ENCODE peak calls at places on chromosomes 12 and 14, in four cellular contexts. One of them, this sample, is unnamed.

GRCh38 chr12:42921741-42922511 is 332.4 kb upstream of the PRICKLE1 start:
- DNase-seq in A549: no peak
- DNase-seq in GM12878: no peak
- DNase-seq in endothelial cell of umbilical vein: peak; percentile 40
- DNase-seq in this sample: no peak

GRCh38 chr14:94373708-94374107 is 14.7 kb downstream of the SERPINA1 start:
- DNase-seq in A549: peak; percentile 34
- DNase-seq in GM12878: no peak
- DNase-seq in endothelial cell of umbilical vein: no peak
- DNase-seq in this sample: no peak

GRCh38 chr12:88111074-88111652 is 30.7 kb downstream of the CEP290 start:
- DNase-seq in A549: peak; percentile 20
- DNase-seq in GM12878: peak; percentile 2
- DNase-seq in endothelial cell of umbilical vein: peak; percentile 67
- DNase-seq in this sample: peak; percentile 46

GRCh38 chr12:127386723-127387122 is 880.2 kb upstream of the TMEM132C start:
- DNase-seq in A549: no peak
- DNase-seq in GM12878: no peak
- DNase-seq in endothelial cell of umbilical vein: no peak
- DNase-seq in this sample: no peak

GRCh38 chr14:100652739-100653138 is 65.5 kb upstream of the BEGAIN start:
- DNase-seq in A549: no peak
- DNase-seq in GM12878: no peak
- DNase-seq in endothelial cell of umbilical vein: no peak
- DNase-seq in this sample: no peak

GRCh38 chr12:119068129-119068856 is 87.0 kb downstream of the SRRM4 start:
- DNase-seq in A549: no peak
- DNase-seq in GM12878: no peak
- DNase-seq in endothelial cell of umbilical vein: no peak
- DNase-seq in this sample: no peak

GRCh38 chr12:66188584-66189475 is at the start of gene IRAK3:
- DNase-seq in A549: no peak
- DNase-seq in GM12878: no peak
- DNase-seq in endothelial cell of umbilical vein: peak; percentile 70
- DNase-seq in this sample: peak; percentile 94

GRCh38 chr12:51320695-51321320 is 3.2 kb downstream of the BIN2 start:
- DNase-seq in A549: no peak
- DNase-seq in GM12878: no peak
- DNase-seq in endothelial cell of umbilical vein: no peak
- DNase-seq in this sample: peak; percentile 81

GRCh38 chr14:94180655-94181271 is 6.6 kb downstream of the PPP4R4 start:
- DNase-seq in A549: peak; percentile 18
- DNase-seq in GM12878: peak; percentile 20
- DNase-seq in endothelial cell of umbilical vein: peak; percentile 48
- DNase-seq in this sample: peak; percentile 66

GRCh38 chr14:94111276-94112095 is 950 bp downstream of the IFI27 start:
- DNase-seq in A549: no peak
- DNase-seq in GM12878: no peak
- DNase-seq in endothelial cell of umbilical vein: no peak
- DNase-seq in this sample: no peak

GRCh38 chr14:69571879-69572633 is 2.6 kb downstream of the CCDC177 start:
- DNase-seq in A549: no peak
- DNase-seq in GM12878: no peak
- DNase-seq in endothelial cell of umbilical vein: no peak
- DNase-seq in this sample: peak; percentile 8

GRCh38 chr14:22871200-22871961 is at the start of gene LRP10:
- DNase-seq in A549: peak; percentile 80
- DNase-seq in GM12878: peak; percentile 78
- DNase-seq in endothelial cell of umbilical vein: peak; percentile 90
- DNase-seq in this sample: peak; percentile 95

GRCh38 chr12:111063296-111064026 is 143.1 kb upstream of the MYL2 start:
- DNase-seq in A549: peak; percentile 72
- DNase-seq in GM12878: no peak
- DNase-seq in endothelial cell of umbilical vein: no peak
- DNase-seq in this sample: no peak

GRCh38 chr12:115325858-115326257 is 641.9 kb upstream of the TBX3 start:
- DNase-seq in A549: no peak
- DNase-seq in GM12878: no peak
- DNase-seq in endothelial cell of umbilical vein: no peak
- DNase-seq in this sample: no peak

GRCh38 chr12:34396861-34397590 is 374.7 kb downstream of the ALG10 start:
- DNase-seq in A549: no peak
- DNase-seq in GM12878: no peak
- DNase-seq in endothelial cell of umbilical vein: no peak
- DNase-seq in this sample: no peak

GRCh38 chr12:71551529-71551928 is 111.9 kb downstream of the LGR5 start:
- DNase-seq in A549: no peak
- DNase-seq in GM12878: no peak
- DNase-seq in endothelial cell of umbilical vein: peak; percentile 6
- DNase-seq in this sample: peak; percentile 42

GRCh38 chr14:95507174-95507573 is 9.3 kb downstream of the SYNE3 start:
- DNase-seq in A549: no peak
- DNase-seq in GM12878: no peak
- DNase-seq in endothelial cell of umbilical vein: peak; percentile 89
- DNase-seq in this sample: peak; percentile 95

GRCh38 chr14:91127411-91127810 is 13.5 kb downstream of the DGLUCY start:
- DNase-seq in A549: no peak
- DNase-seq in GM12878: no peak
- DNase-seq in endothelial cell of umbilical vein: no peak
- DNase-seq in this sample: no peak

GRCh38 chr12:126193190-126193589 is 1128.0 kb downstream of the AACS start:
- DNase-seq in A549: no peak
- DNase-seq in GM12878: no peak
- DNase-seq in endothelial cell of umbilical vein: no peak
- DNase-seq in this sample: no peak

GRCh38 chr14:60775296-60775695 is 40.7 kb downstream of the MNAT1 start:
- DNase-seq in A549: no peak
- DNase-seq in GM12878: no peak
- DNase-seq in endothelial cell of umbilical vein: peak; percentile 58
- DNase-seq in this sample: no peak

GRCh38 chr12:47307680-47308399 is 228.1 kb upstream of the AMIGO2 start:
- DNase-seq in A549: peak; percentile 49
- DNase-seq in GM12878: peak; percentile 31
- DNase-seq in endothelial cell of umbilical vein: peak; percentile 66
- DNase-seq in this sample: peak; percentile 86

GRCh38 chr12:5369298-5369697 is 62.6 kb upstream of the NTF3 start:
- DNase-seq in A549: no peak
- DNase-seq in GM12878: no peak
- DNase-seq in endothelial cell of umbilical vein: no peak
- DNase-seq in this sample: no peak

GRCh38 chr12:44101470-44101869 is 265.6 kb downstream of the TMEM117 start:
- DNase-seq in A549: no peak
- DNase-seq in GM12878: no peak
- DNase-seq in endothelial cell of umbilical vein: no peak
- DNase-seq in this sample: peak; percentile 2

GRCh38 chr12:6722863-6723262 is 983 bp upstream of the COPS7A start:
- DNase-seq in A549: no peak
- DNase-seq in GM12878: no peak
- DNase-seq in endothelial cell of umbilical vein: no peak
- DNase-seq in this sample: no peak

GRCh38 chr12:6724409-6724797 is 557 bp downstream of the COPS7A start:
- DNase-seq in A549: no peak
- DNase-seq in GM12878: no peak
- DNase-seq in endothelial cell of umbilical vein: no peak
- DNase-seq in this sample: peak; percentile 73

GRCh38 chr12:6725350-6725749 is 1.5 kb downstream of the COPS7A start:
- DNase-seq in A549: no peak
- DNase-seq in GM12878: no peak
- DNase-seq in endothelial cell of umbilical vein: no peak
- DNase-seq in this sample: no peak

GRCh38 chr12:6729186-6729585 is 5.3 kb downstream of the COPS7A start:
- DNase-seq in A549: no peak
- DNase-seq in GM12878: no peak
- DNase-seq in endothelial cell of umbilical vein: no peak
- DNase-seq in this sample: no peak

GRCh38 chr12:6723607-6724408 is at the start of gene COPS7A:
- DNase-seq in A549: peak; percentile 99
- DNase-seq in GM12878: peak; percentile 97
- DNase-seq in endothelial cell of umbilical vein: peak; percentile 98
- DNase-seq in this sample: peak; percentile 99
- TF ChIP-seq POLR2A in A549: peak; percentile 92
- TF ChIP-seq POLR2A in GM12878: peak; percentile 93
- TF ChIP-seq POLR2A in endothelial cell of umbilical vein: peak; percentile 35
- TF ChIP-seq POLR2A in this sample: peak; percentile 72

GRCh38 chr12:109586385-109587296 is 13.0 kb downstream of the MVK start:
- DNase-seq in A549: no peak
- DNase-seq in GM12878: no peak
- DNase-seq in endothelial cell of umbilical vein: no peak
- DNase-seq in this sample: no peak

GRCh38 chr12:109581334-109581691 is 7.7 kb downstream of the MVK start:
- DNase-seq in A549: no peak
- DNase-seq in GM12878: no peak
- DNase-seq in endothelial cell of umbilical vein: no peak
- DNase-seq in this sample: no peak

GRCh38 chr12:109582636-109583035 is 9.0 kb downstream of the MVK start:
- DNase-seq in A549: no peak
- DNase-seq in GM12878: no peak
- DNase-seq in endothelial cell of umbilical vein: no peak
- DNase-seq in this sample: no peak

GRCh38 chr12:109581856-109582255 is 8.3 kb downstream of the MVK start:
- DNase-seq in A549: no peak
- DNase-seq in GM12878: no peak
- DNase-seq in endothelial cell of umbilical vein: no peak
- DNase-seq in this sample: no peak

DNA sequence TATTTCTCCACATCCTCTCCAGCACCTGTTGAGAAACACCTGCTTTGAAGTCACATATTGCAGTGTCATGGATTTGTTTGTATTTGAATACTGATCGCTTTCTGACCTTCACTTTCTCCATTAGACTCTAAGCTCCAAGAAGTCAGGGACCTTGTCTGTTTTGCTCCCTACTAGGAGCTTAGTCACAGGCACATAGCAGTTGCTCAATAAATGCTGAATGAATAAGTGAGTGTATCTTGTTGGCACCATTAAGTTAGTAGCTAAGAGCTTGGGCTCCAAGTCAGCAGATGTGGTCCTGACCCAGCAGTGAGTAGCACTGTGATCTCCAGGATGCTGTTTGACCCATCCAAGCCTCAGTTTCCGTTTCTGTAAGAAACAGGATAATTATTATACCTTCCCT is 10.1 kb downstream of the MVK start:
- DNase-seq in A549: no peak
- DNase-seq in GM12878: no peak
- DNase-seq in endothelial cell of umbilical vein: no peak
- DNase-seq in this sample: no peak
- TF ChIP-seq CTCF in A549: no peak
- TF ChIP-seq CTCF in GM12878: no peak
- TF ChIP-seq CTCF in endothelial cell of umbilical vein: no peak
- TF ChIP-seq CTCF in this sample: no peak

DNA sequence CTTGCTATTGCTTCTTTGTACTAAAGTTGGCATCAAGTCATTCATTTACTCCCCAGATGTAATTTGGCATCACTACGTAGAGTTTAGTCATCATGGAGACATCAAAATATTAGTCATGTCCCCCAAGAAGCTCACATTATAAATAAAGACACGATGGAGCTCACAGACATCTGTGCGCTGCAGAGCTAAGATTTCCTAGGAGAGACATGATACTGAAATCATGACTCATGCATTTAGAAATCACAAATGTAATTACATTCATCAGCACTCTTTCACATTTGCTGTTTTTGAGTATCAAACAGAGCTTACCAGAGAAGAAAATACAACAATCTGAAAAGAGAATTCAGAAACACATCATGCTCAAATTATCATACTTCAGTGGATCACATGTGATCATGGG is 169.8 kb downstream of the LRIG3 start:
- DNase-seq in A549: peak; percentile 6
- DNase-seq in GM12878: no peak
- DNase-seq in endothelial cell of umbilical vein: no peak
- DNase-seq in this sample: no peak
- TF ChIP-seq MYC in A549: no peak
- TF ChIP-seq MYC in GM12878: no peak
- TF ChIP-seq MYC in endothelial cell of umbilical vein: no peak
- TF ChIP-seq MYC in this sample: no peak

GRCh38 chr14:96626121-96626768 is 124.1 kb downstream of the PAPOLA start:
- DNase-seq in A549: no peak
- DNase-seq in GM12878: no peak
- DNase-seq in endothelial cell of umbilical vein: no peak
- DNase-seq in this sample: no peak

GRCh38 chr14:96625436-96625945 is 123.3 kb downstream of the PAPOLA start:
- DNase-seq in A549: no peak
- DNase-seq in GM12878: no peak
- DNase-seq in endothelial cell of umbilical vein: no peak
- DNase-seq in this sample: no peak

GRCh38 chr14:96624661-96625435 is 122.7 kb downstream of the PAPOLA start:
- DNase-seq in A549: no peak
- DNase-seq in GM12878: no peak
- DNase-seq in endothelial cell of umbilical vein: no peak
- DNase-seq in this sample: no peak

GRCh38 chr14:96623676-96624484 is 121.7 kb downstream of the PAPOLA start:
- DNase-seq in A549: no peak
- DNase-seq in GM12878: no peak
- DNase-seq in endothelial cell of umbilical vein: no peak
- DNase-seq in this sample: no peak

DNA sequence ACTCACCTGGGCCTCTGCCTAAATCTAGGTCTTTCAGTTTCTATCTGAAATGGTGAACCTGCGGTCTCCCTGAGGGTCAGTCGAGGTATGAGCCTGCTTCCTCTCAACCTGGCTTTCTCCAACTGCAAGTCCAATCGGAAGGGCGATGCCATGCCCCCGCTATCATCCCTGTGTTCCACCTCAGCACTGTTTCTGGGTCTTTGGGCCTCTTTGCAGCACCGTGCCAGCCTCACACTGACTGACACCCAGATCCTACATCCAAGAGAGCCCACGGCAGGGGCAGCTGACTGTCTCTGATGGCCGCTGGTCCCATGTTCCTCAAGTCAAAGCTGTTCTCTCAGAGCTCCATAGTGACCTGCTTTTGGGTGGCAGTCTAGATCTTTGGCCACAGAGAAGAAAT is 120.7 kb downstream of the PAPOLA start:
- DNase-seq in A549: no peak
- DNase-seq in GM12878: no peak
- DNase-seq in endothelial cell of umbilical vein: no peak
- DNase-seq in this sample: no peak
- TF ChIP-seq POLR2A in A549: no peak
- TF ChIP-seq POLR2A in GM12878: no peak
- TF ChIP-seq POLR2A in endothelial cell of umbilical vein: no peak
- TF ChIP-seq POLR2A in this sample: no peak

DNA sequence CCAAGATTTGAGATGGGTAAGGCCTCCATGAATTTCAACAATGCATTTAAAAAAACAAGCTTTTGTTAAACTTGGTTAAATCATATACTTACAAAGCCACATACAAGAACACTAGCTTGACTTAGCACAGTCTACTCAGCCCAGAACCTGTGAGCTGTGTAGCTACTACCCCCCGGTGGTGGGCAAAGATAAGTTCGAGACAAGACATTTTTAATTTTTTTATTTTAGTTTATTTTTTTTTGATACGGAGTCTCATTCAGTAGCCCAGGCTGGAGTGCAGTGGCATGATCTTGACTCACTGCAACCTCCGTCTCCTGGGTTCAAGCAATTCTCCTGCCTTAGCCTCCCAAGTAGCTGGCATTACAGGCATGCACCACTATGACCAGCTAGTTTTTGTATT is 3.7 kb upstream of the NECAP1 start:
- DNase-seq in A549: no peak
- DNase-seq in GM12878: no peak
- DNase-seq in endothelial cell of umbilical vein: peak; percentile 84
- DNase-seq in this sample: peak; percentile 79
- TF ChIP-seq CTCF in A549: peak; percentile 37
- TF ChIP-seq CTCF in GM12878: peak; percentile 52
- TF ChIP-seq CTCF in endothelial cell of umbilical vein: peak; percentile 28
- TF ChIP-seq CTCF in this sample: peak; percentile 46